ENCODE peak calls at places on chromosomes 2 and 18, in six cellular contexts. T is AG04450, H is DND-41, O is GM10248, G is neuronal stem cell, E is naive B cell. D is an unnamed sample.

GRCh38 chr2:143357956-143358355 is 228.7 kb downstream of the ARHGAP15 start:
- DNase-seq in T (no peak), H (no peak), G (no peak), E (no peak), O (no peak), D (no peak)

GRCh38 chr18:13103366-13103765 is 112.2 kb downstream of the CEP192 start:
- DNase-seq in T (no peak), O (no peak), E (no peak), G (no peak), H (no peak), D (no peak)

GRCh38 chr2:23601301-23601965 is 216.5 kb downstream of the KLHL29 start:
- DNase-seq in G (no peak), H (no peak), E (no peak), O (no peak), T (no peak), D (no peak)

GRCh38 chr2:176814740-176815367 is 397.7 kb upstream of the HNRNPA3 start:
- DNase-seq in O (peak), H (no peak), E (peak), G (no peak), T (no peak), D (no peak)

GRCh38 chr18:58345064-58345463 is 283.8 kb downstream of the ALPK2 start:
- DNase-seq in O (no peak), H (no peak), T (no peak), G (no peak), E (no peak), D (no peak)

GRCh38 chr18:60445341-60445740 is 72.8 kb upstream of the MC4R start:
- DNase-seq in O (no peak), H (no peak), G (no peak), T (no peak), E (no peak), D (no peak)

GRCh38 chr2:10700078-10700803 is 10.5 kb upstream of the NOL10 start:
- DNase-seq in E (no peak), O (no peak), T (no peak), G (no peak), H (no peak), D (no peak)

GRCh38 chr2:40877734-40878288 is 425.9 kb upstream of the SLC8A1 start:
- DNase-seq in H (no peak), O (no peak), E (no peak), G (no peak), T (no peak), D (no peak)

GRCh38 chr18:46621111-46621766 is 35.8 kb downstream of the LOXHD1 start:
- DNase-seq in T (no peak), G (no peak), E (no peak), H (no peak), O (no peak), D (no peak)

GRCh38 chr18:13006731-13007550 is 15.8 kb downstream of the CEP192 start:
- DNase-seq in E (no peak), H (no peak), G (no peak), O (no peak), T (no peak), D (no peak)

GRCh38 chr2:64228126-64228678 is 84.0 kb upstream of the PELI1 start:
- DNase-seq in E (peak), T (peak), H (peak), O (peak), G (peak), D (peak)

GRCh38 chr2:127398239-127398590 is 10.4 kb upstream of the MAP3K2 start:
- DNase-seq in T (peak), E (no peak), O (peak), G (no peak), H (peak), D (no peak)

GRCh38 chr2:159124441-159124911 is 156.0 kb downstream of the TANC1 start:
- DNase-seq in O (no peak), E (no peak), G (no peak), T (peak), H (peak), D (no peak)

GRCh38 chr18:80231616-80232015 is 15.7 kb downstream of the PARD6G start:
- DNase-seq in E (no peak), H (no peak), T (no peak), O (no peak), G (no peak), D (no peak)

GRCh38 chr2:102558463-102558862 is 60.9 kb upstream of the SLC9A2 start:
- DNase-seq in O (no peak), E (no peak), T (no peak), H (no peak), G (no peak), D (no peak)

GRCh38 chr2:219335373-219335786 is 2.8 kb upstream of the RESP18 start:
- DNase-seq in E (no peak), O (no peak), T (no peak), G (no peak), H (no peak), D (no peak)

D was measured in right lobe of liver.